ENCODE peak calls at places on chromosomes 5 and 9, in four cellular contexts. Y is iris pigment epithelial cell, D is T-helper 2 cell, C is LoVo. N is an unnamed sample.

GRCh38 chr5:109739741-109740140 is 50.0 kb downstream of the MAN2A1 start:
- DNase-seq in Y (peak; percentile 68), D (no peak), C (no peak), N (no peak)

GRCh38 chr9:132857601-132858342 is 20.3 kb downstream of the AK8 start:
- DNase-seq in Y (peak; percentile 52), D (no peak), C (no peak), N (no peak)

GRCh38 chr5:64532212-64532611 is 26.4 kb downstream of the RGS7BP start:
- DNase-seq in Y (no peak), D (no peak), C (no peak), N (no peak)

GRCh38 chr5:41447761-41448510 is 62.5 kb downstream of the PLCXD3 start:
- DNase-seq in Y (no peak), D (no peak), C (no peak), N (no peak)

GRCh38 chr5:132464155-132464939 is 26.2 kb downstream of the IRF1 start:
- DNase-seq in Y (no peak), D (no peak), C (no peak), N (no peak)

GRCh38 chr9:123302348-123303214 is 34.2 kb upstream of the STRBP start:
- DNase-seq in Y (no peak), D (no peak), C (no peak), N (no peak)

GRCh38 chr5:133930061-133930823 is 38.2 kb downstream of the C5orf15 start:
- DNase-seq in Y (peak; percentile 47), D (peak; percentile 17), C (no peak), N (peak; percentile 34)

GRCh38 chr5:72205431-72206009 is 98.2 kb downstream of the MAP1B start:
- DNase-seq in Y (peak; percentile 67), D (no peak), C (no peak), N (no peak)

GRCh38 chr9:13034696-13035006 is 244.8 kb downstream of the MPDZ start:
- DNase-seq in Y (no peak), D (no peak), C (no peak), N (no peak)

GRCh38 chr9:133711428-133712220 is 26.5 kb downstream of the SARDH start:
- DNase-seq in Y (peak; percentile 78), D (no peak), C (no peak), N (no peak)

GRCh38 chr9:34985311-34985899 is 4.1 kb upstream of the DNAJB5 start:
- DNase-seq in Y (peak; percentile 60), D (peak; percentile 31), C (peak; percentile 61), N (peak; percentile 36)

GRCh38 chr5:56545016-56545415 is 270.3 kb upstream of the MAP3K1 start:
- DNase-seq in Y (peak; percentile 37), D (no peak), C (no peak), N (no peak)

GRCh38 chr9:92715488-92716231 is 45.7 kb upstream of the IPPK start:
- DNase-seq in Y (no peak), D (no peak), C (no peak), N (no peak)

N was measured in T-cell.